ENCODE peak calls at places on chromosomes 1 and 21, in seven cellular contexts. Y is GM12865, Q is fibroblast of pulmonary artery, J is A549, C is bronchial epithelial cell, X is fibroblast of mammary gland, S is neural crest cell. W is an unnamed sample.
A peak's percentile ranks its signal among the peaks of the same experiment; 100 is the strongest.

GRCh38 chr1:39900662-39901485 is 843 bp downstream of the MYCL start:
- DNase-seq in Y (no peak), Q (peak; percentile 29), J (no peak), C (no peak), X (no peak), S (peak; percentile 27), W (no peak)

GRCh38 chr1:37306461-37306860 is 167.9 kb upstream of the ZC3H12A start:
- DNase-seq in Y (no peak), Q (peak; percentile 4), J (no peak), C (no peak), X (peak; percentile 1), S (no peak), W (no peak)

GRCh38 chr1:2270260-2271100 is 42.4 kb downstream of the SKI start:
- DNase-seq in Y (no peak), Q (no peak), J (no peak), C (no peak), X (peak; percentile 42), S (peak; percentile 66), W (no peak)

GRCh38 chr1:31701137-31701736 is 2.6 kb downstream of the COL16A1 start:
- DNase-seq in Y (peak; percentile 39), Q (peak; percentile 99), J (peak; percentile 79), C (peak; percentile 91), X (peak; percentile 99), S (no peak), W (peak; percentile 99)

GRCh38 chr1:57678138-57678537 is 254.3 kb upstream of the DAB1 start:
- DNase-seq in Y (no peak), Q (no peak), J (no peak), C (no peak), X (no peak), S (no peak), W (no peak)

GRCh38 chr1:3420218-3420951 is 34.1 kb upstream of the ARHGEF16 start:
- DNase-seq in Y (no peak), Q (no peak), J (no peak), C (no peak), X (no peak), S (no peak), W (no peak)

GRCh38 chr1:201282931-201283829 is at the start of gene PKP1:
- DNase-seq in Y (no peak), Q (no peak), J (no peak), C (peak; percentile 78), X (no peak), S (peak; percentile 23), W (no peak)

GRCh38 chr1:76035053-76035452 is 39.5 kb upstream of the ST6GALNAC3 start:
- DNase-seq in Y (no peak), Q (peak; percentile 23), J (no peak), C (no peak), X (peak; percentile 15), S (no peak), W (no peak)

GRCh38 chr1:100164226-100164625 is 13.8 kb downstream of the LRRC39 start:
- DNase-seq in Y (no peak), Q (peak; percentile 72), J (no peak), C (no peak), X (peak; percentile 90), S (no peak), W (no peak)

GRCh38 chr1:117600966-117601365 is 4.9 kb upstream of the TENT5C start:
- DNase-seq in Y (no peak), Q (peak; percentile 72), J (no peak), C (no peak), X (peak; percentile 43), S (no peak), W (no peak)

GRCh38 chr1:61853545-61853944 is 111.3 kb downstream of the PATJ start:
- DNase-seq in Y (no peak), Q (peak; percentile 55), J (no peak), C (peak; percentile 17), X (peak; percentile 50), S (no peak), W (no peak)

GRCh38 chr1:90925928-90926869 is 95.6 kb downstream of the ZNF644 start:
- DNase-seq in Y (no peak), Q (peak; percentile 70), J (no peak), C (peak; percentile 32), X (peak; percentile 53), S (no peak), W (no peak)

GRCh38 chr1:83499998-83500397 is 498.9 kb downstream of the TTLL7 start:
- DNase-seq in Y (peak; percentile 71), Q (no peak), J (no peak), C (no peak), X (no peak), S (no peak), W (no peak)

GRCh38 chr1:11880911-11881748 is 22.4 kb upstream of the NPPB start:
- DNase-seq in Y (no peak), Q (no peak), J (no peak), C (no peak), X (no peak), S (no peak), W (peak; percentile 81)

GRCh38 chr21:44454058-44454457 is 1.3 kb upstream of the LRRC3 start:
- DNase-seq in Y (no peak), Q (no peak), J (no peak), C (no peak), X (no peak), S (no peak), W (no peak)

GRCh38 chr21:36909423-36909822 is 57.0 kb downstream of the HLCS start:
- DNase-seq in Y (no peak), Q (peak; percentile 8), J (peak; percentile 36), C (peak; percentile 27), X (no peak), S (no peak), W (peak; percentile 9)

GRCh38 chr21:36904093-36904666 is 62.3 kb downstream of the HLCS start:
- DNase-seq in Y (no peak), Q (no peak), J (no peak), C (no peak), X (no peak), S (no peak), W (no peak)

GRCh38 chr21:36910581-36911307 is 55.7 kb downstream of the HLCS start:
- DNase-seq in Y (no peak), Q (peak; percentile 76), J (peak; percentile 12), C (peak; percentile 17), X (peak; percentile 35), S (no peak), W (peak; percentile 54)

GRCh38 chr21:36909901-36910561 is 56.4 kb downstream of the HLCS start:
- DNase-seq in Y (peak; percentile 9), Q (peak; percentile 99), J (peak; percentile 61), C (peak; percentile 99), X (peak; percentile 98), S (no peak), W (peak; percentile 30)

GRCh38 chr21:36908260-36908908 is 58.1 kb downstream of the HLCS start:
- DNase-seq in Y (no peak), Q (peak; percentile 47), J (no peak), C (peak; percentile 23), X (no peak), S (no peak), W (no peak)
- TF ChIP-seq CTCF in Y (no peak), Q (peak; percentile 21), J (no peak), C (peak; percentile 14), X (no peak), S (peak; percentile 36), W (no peak)

DNA sequence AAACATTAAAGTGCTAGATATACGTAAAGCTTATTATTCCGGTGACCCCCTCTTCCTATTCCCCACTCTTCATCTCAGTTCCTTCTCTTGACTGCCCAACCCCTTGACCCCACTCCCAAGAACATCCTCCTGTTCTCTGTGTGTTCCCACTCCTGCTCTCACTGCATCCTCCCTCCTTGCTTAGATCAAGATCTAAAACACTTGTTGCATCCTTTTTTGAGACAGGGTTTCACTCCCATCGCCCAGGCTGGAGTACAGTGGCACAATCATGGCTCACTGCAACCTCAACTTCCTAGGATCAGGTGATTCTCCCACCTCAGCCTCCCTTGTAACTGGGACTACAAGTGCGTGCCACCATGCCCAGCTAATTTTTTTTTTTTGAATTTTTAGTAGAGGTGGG is 13.5 kb downstream of the ATP2B4 start:
- DNase-seq in Y (no peak), Q (no peak), J (no peak), C (no peak), X (no peak), S (no peak), W (no peak)
- TF ChIP-seq CTCF in Y (no peak), Q (no peak), J (no peak), C (no peak), X (no peak), S (no peak), W (no peak)

DNA sequence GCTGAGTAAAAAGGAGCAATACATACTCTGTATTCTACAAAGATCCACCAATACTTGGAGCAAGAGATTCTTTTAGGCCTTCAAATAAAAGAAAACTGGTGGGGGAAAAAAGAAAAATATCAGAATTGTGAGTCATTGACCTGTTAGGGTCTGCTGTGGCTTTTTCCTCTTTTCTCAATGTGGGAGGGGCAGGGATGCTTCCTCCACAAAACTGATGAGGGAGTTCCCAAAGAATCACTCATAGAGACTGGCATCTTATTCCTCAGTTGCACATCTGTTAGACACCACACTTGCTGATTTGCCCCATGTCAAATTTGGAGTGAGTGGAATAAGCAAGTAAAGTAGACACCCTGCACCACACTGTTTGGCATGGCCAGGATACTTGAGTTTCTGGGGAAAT is 16.6 kb downstream of the C1orf141 start:
- DNase-seq in Y (no peak), Q (no peak), J (no peak), C (no peak), X (no peak), S (no peak), W (no peak)
- TF ChIP-seq CTCF in Y (no peak), Q (no peak), J (no peak), C (no peak), X (no peak), S (no peak), W (no peak)

DNA sequence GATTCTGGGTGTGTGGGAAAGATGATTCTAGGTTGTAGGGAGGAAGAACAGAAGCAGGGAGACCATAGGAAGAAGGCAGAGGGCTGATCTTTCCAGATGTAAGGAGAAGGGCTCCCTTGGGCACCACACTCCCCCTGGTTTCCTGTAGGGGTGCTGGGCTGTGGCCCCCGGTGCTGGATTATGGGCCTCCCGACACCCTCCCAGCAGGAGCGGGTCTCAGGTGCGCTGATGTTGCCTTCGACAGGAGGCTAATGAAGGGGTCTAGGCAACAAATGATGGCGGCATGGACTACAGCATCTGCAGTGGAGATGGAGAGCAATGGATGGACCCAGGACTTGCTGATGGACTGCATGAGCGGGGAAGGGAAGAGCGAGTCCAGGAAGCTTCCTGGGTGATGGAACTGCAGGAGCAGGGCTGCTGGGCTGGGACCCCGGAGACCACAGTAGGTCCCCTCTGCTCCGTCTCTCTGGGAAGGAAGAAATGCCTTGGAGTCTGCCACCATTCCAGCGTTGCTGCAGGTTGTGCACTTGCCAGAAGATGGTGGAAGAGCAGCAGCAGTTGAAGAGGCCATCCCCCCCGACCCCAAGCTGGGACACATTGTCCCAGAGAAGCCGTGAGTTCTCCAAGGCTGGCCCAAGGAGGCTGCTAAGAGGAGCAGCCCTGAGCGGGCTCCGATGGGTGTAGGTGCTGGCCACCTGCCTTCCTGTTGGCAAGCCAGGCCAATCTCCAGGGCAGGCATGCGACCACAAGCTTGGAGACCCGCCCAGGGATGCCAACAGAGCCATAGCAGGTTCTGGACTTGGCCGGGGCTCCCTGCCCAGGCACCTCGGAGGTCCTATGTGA is 95.4 kb upstream of the VAMP3 start:
- DNase-seq in Y (no peak), Q (no peak), J (no peak), C (no peak), X (no peak), S (no peak), W (no peak)
- TF ChIP-seq CTCF in Y (no peak), Q (no peak), J (no peak), C (no peak), X (no peak), S (no peak), W (no peak)

GRCh38 chr1:216389774-216390173 is 33.5 kb downstream of the USH2A start:
- DNase-seq in Y (no peak), Q (no peak), J (no peak), C (no peak), X (no peak), S (no peak), W (no peak)
- TF ChIP-seq CTCF in Y (no peak), Q (no peak), J (no peak), C (no peak), X (no peak), S (no peak), W (no peak)

GRCh38 chr1:65623895-65624294 is 168.8 kb upstream of the PDE4B start:
- DNase-seq in Y (no peak), Q (peak; percentile 16), J (no peak), C (no peak), X (no peak), S (no peak), W (no peak)
- TF ChIP-seq CTCF in Y (no peak), Q (peak; percentile 24), J (no peak), C (no peak), X (no peak), S (peak; percentile 22), W (no peak)

W was measured in right atrium auricular region.